ENCODE peak calls at places on chromosome 19, in four cellular contexts. M is WTC11; B is HEK293T; W is stimulated activated CD4-positive, alpha-beta T cell treated with anti-CD3 and anti-CD28 coated beads, Interleukin-1b, Interleukin-23, amount 100 ng/mL, for 1 hour. N is an unnamed sample.

GRCh38 chr19:16206046-16206605 is 8.4 kb downstream of the AP1M1 start:
- DNase-seq in M (peak), B (no peak), W (no peak), N (no peak)

GRCh38 chr19:18251587-18252369 is 22.5 kb downstream of the IQCN start:
- DNase-seq in W (peak), M (peak), B (peak), N (peak)

GRCh38 chr19:34430738-34431625 is 2.8 kb downstream of the UBA2 start:
- DNase-seq in B (peak), W (peak), M (peak), N (peak)

GRCh38 chr19:10105241-10106099 is 692 bp upstream of the PPAN start:
- DNase-seq in B (no peak), W (peak), M (no peak), N (no peak)

GRCh38 chr19:49017666-49018351 is 918 bp upstream of the LHB start:
- DNase-seq in W (peak), M (peak), B (peak), N (peak)

GRCh38 chr19:1455336-1456120 is 5.6 kb downstream of the APC2 start:
- DNase-seq in B (peak), W (no peak), M (peak), N (peak)

GRCh38 chr19:30742981-30743380 is 370.8 kb downstream of the ZNF536 start:
- DNase-seq in B (no peak), W (no peak), M (no peak), N (no peak)

GRCh38 chr19:34953092-34953491 is 10.9 kb downstream of the ZNF792 start:
- DNase-seq in B (no peak), W (no peak), M (no peak), N (no peak)

GRCh38 chr19:23263870-23264590 is 13.8 kb upstream of the ZNF724 start:
- DNase-seq in M (no peak), W (no peak), B (no peak), N (no peak)

GRCh38 chr19:1254081-1254527 is 5.7 kb downstream of the MIDN start:
- DNase-seq in M (no peak), B (no peak), W (no peak), N (no peak)

GRCh38 chr19:30722801-30723200 is 350.6 kb downstream of the ZNF536 start:
- DNase-seq in M (no peak), B (no peak), W (no peak), N (no peak)

GRCh38 chr19:3931041-3931440 is 1.8 kb upstream of the NMRK2 start:
- DNase-seq in M (no peak), W (no peak), B (no peak), N (no peak)

GRCh38 chr19:48698046-48698445 is 2.3 kb downstream of the FUT2 start:
- DNase-seq in B (no peak), M (no peak), W (no peak), N (no peak)

GRCh38 chr19:48770734-48771472 is 15.6 kb downstream of the FGF21 start:
- DNase-seq in M (no peak), W (no peak), B (no peak), N (no peak)

GRCh38 chr19:10289167-10289835 is 451 bp upstream of the ICAM5 start:
- DNase-seq in B (peak), M (peak), W (no peak), N (peak)

GRCh38 chr19:32349724-32350475 is 4.5 kb downstream of the ZNF507 start:
- DNase-seq in M (no peak), W (no peak), B (no peak), N (no peak)

GRCh38 chr19:29667941-29668340 is 2.7 kb downstream of the PLEKHF1 start:
- DNase-seq in M (no peak), B (no peak), W (peak), N (no peak)

GRCh38 chr19:10913716-10914340 is 14.6 kb downstream of the YIPF2 start:
- DNase-seq in B (no peak), W (no peak), M (no peak), N (no peak)

GRCh38 chr19:16654151-16654550 is 5.8 kb downstream of the SMIM7 start:
- DNase-seq in B (peak), W (no peak), M (no peak), N (peak)

GRCh38 chr19:46461537-46461936 is 9.8 kb downstream of the PNMA8A start:
- DNase-seq in B (no peak), W (no peak), M (no peak), N (no peak)

GRCh38 chr19:5948697-5949564 is 29.0 kb downstream of the RANBP3 start:
- DNase-seq in W (no peak), B (no peak), M (no peak), N (no peak)

GRCh38 chr19:7104783-7105447 is 35.4 kb downstream of the ZNF557 start:
- DNase-seq in W (no peak), B (no peak), M (no peak), N (no peak)

GRCh38 chr19:9641810-9642209 is 20.8 kb upstream of the ZNF561 start:
- DNase-seq in W (no peak), M (no peak), B (no peak), N (no peak)

GRCh38 chr19:29666634-29667389 is 1.6 kb downstream of the PLEKHF1 start:
- DNase-seq in B (no peak), W (no peak), M (peak), N (peak)

GRCh38 chr19:10812902-10813404 is 23.1 kb downstream of the TMED1 start:
- DNase-seq in M (no peak), W (no peak), B (no peak), N (no peak)

GRCh38 chr19:47247308-47247990 is 8.9 kb upstream of the CCDC9 start:
- DNase-seq in B (peak), W (no peak), M (peak), N (peak)

GRCh38 chr19:29806098-29806866 is 5.5 kb upstream of the CCNE1 start:
- DNase-seq in M (peak), W (no peak), B (peak), N (peak)

GRCh38 chr19:38686530-38686888 is 39.1 kb downstream of the ACTN4 start:
- DNase-seq in B (no peak), W (no peak), M (no peak), N (no peak)

GRCh38 chr19:38719761-38720558 is 24.3 kb downstream of the CAPN12 start:
- DNase-seq in M (no peak), W (no peak), B (no peak), N (no peak)

GRCh38 chr19:50025794-50026549 is at the start of gene ZNF473:
- DNase-seq in W (peak), M (peak), B (peak), N (peak)

GRCh38 chr19:55372316-55373081 is 2.2 kb upstream of the IL11 start:
- DNase-seq in B (no peak), M (no peak), W (no peak), N (no peak)

GRCh38 chr19:6226444-6227155 is 53.2 kb downstream of the MLLT1 start:
- DNase-seq in B (no peak), W (no peak), M (no peak), N (no peak)

GRCh38 chr19:56566904-56567273 is 379 bp upstream of the ZNF470 start:
- DNase-seq in B (peak), M (peak), W (no peak), N (no peak)

GRCh38 chr19:58518261-58519086 is 1.1 kb downstream of the ZBTB45 start:
- DNase-seq in M (no peak), W (no peak), B (no peak), N (no peak)

N was measured in HAP-1.